ENCODE peak calls at places on chromosomes 13 and 19, in seven cellular contexts. One of them, this sample, is unnamed.
A peak's percentile ranks its signal among the peaks of the same experiment; 100 is the strongest.

GRCh38 chr13:45219123-45219891 is 18.5 kb upstream of the KCTD4 start:
- DNase-seq in T47D: no peak
- DNase-seq in SK-N-SH: no peak
- DNase-seq in HCT116: no peak
- DNase-seq in H1: no peak
- DNase-seq in K562: no peak
- DNase-seq in HepG2: peak; percentile 65
- DNase-seq in this sample: no peak

GRCh38 chr13:24220086-24220703 is 59.7 kb downstream of the SPATA13 start:
- DNase-seq in T47D: peak; percentile 47
- DNase-seq in SK-N-SH: peak; percentile 77
- DNase-seq in HCT116: peak; percentile 70
- DNase-seq in H1: no peak
- DNase-seq in K562: peak; percentile 38
- DNase-seq in HepG2: peak; percentile 75
- DNase-seq in this sample: no peak

GRCh38 chr19:15640294-15640903 is at the start of gene CYP4F3:
- DNase-seq in T47D: no peak
- DNase-seq in SK-N-SH: peak; percentile 24
- DNase-seq in HCT116: peak; percentile 80
- DNase-seq in H1: no peak
- DNase-seq in K562: peak; percentile 86
- DNase-seq in HepG2: peak; percentile 81
- DNase-seq in this sample: no peak

GRCh38 chr19:12513531-12514061 is 29.0 kb upstream of the ZNF709 start:
- DNase-seq in T47D: no peak
- DNase-seq in SK-N-SH: peak; percentile 55
- DNase-seq in HCT116: no peak
- DNase-seq in H1: peak; percentile 21
- DNase-seq in K562: no peak
- DNase-seq in HepG2: no peak
- DNase-seq in this sample: no peak

GRCh38 chr19:3766520-3766919 is 4.0 kb downstream of the MRPL54 start:
- DNase-seq in T47D: no peak
- DNase-seq in SK-N-SH: no peak
- DNase-seq in HCT116: no peak
- DNase-seq in H1: no peak
- DNase-seq in K562: no peak
- DNase-seq in HepG2: no peak
- DNase-seq in this sample: no peak

GRCh38 chr13:66927562-66927961 is 302.6 kb downstream of the PCDH9 start:
- DNase-seq in T47D: no peak
- DNase-seq in SK-N-SH: no peak
- DNase-seq in HCT116: no peak
- DNase-seq in H1: no peak
- DNase-seq in K562: no peak
- DNase-seq in HepG2: no peak
- DNase-seq in this sample: no peak

GRCh38 chr13:23902975-23903905 is 5.9 kb upstream of the C1QTNF9B start:
- DNase-seq in T47D: no peak
- DNase-seq in SK-N-SH: peak; percentile 45
- DNase-seq in HCT116: no peak
- DNase-seq in H1: no peak
- DNase-seq in K562: no peak
- DNase-seq in HepG2: no peak
- DNase-seq in this sample: no peak

GRCh38 chr13:39038569-39038898 is 278 bp downstream of the NHLRC3 start:
- DNase-seq in T47D: no peak
- DNase-seq in SK-N-SH: no peak
- DNase-seq in HCT116: no peak
- DNase-seq in H1: no peak
- DNase-seq in K562: no peak
- DNase-seq in HepG2: peak; percentile 17
- DNase-seq in this sample: no peak

GRCh38 chr19:38834590-38834989 is 3.0 kb upstream of the ECH1 start:
- DNase-seq in T47D: no peak
- DNase-seq in SK-N-SH: no peak
- DNase-seq in HCT116: no peak
- DNase-seq in H1: no peak
- DNase-seq in K562: no peak
- DNase-seq in HepG2: no peak
- DNase-seq in this sample: no peak

GRCh38 chr13:79283742-79284141 is 122.3 kb downstream of the RBM26 start:
- DNase-seq in T47D: no peak
- DNase-seq in SK-N-SH: no peak
- DNase-seq in HCT116: no peak
- DNase-seq in H1: no peak
- DNase-seq in K562: no peak
- DNase-seq in HepG2: no peak
- DNase-seq in this sample: no peak

GRCh38 chr19:13083627-13084026 is 19.0 kb downstream of the LYL1 start:
- DNase-seq in T47D: no peak
- DNase-seq in SK-N-SH: no peak
- DNase-seq in HCT116: no peak
- DNase-seq in H1: no peak
- DNase-seq in K562: no peak
- DNase-seq in HepG2: no peak
- DNase-seq in this sample: no peak

DNA sequence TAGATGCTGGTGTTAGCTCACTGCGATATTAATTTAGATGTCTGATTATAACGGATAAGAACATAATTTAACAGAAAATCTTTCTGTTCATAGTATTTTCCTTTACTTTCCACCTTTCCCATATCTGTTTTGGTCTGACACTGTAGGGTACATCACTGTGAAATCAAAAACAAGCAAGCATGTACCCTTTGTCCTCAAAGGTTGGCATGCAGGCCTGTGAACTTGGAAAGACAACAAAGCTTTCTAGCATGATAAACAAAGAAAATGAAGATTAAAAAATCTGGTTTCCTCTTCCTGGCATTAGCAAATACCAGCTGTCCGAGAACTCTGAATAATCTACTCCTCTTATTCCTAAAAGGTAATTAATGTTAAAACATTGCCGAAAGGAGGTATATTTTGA is 31.6 kb downstream of the THSD1 start:
- DNase-seq in T47D: no peak
- DNase-seq in SK-N-SH: no peak
- DNase-seq in HCT116: no peak
- DNase-seq in H1: no peak
- DNase-seq in K562: no peak
- DNase-seq in HepG2: no peak
- DNase-seq in this sample: no peak
- TF ChIP-seq JUND in T47D: no peak
- TF ChIP-seq JUND in SK-N-SH: no peak
- TF ChIP-seq JUND in HCT116: no peak
- TF ChIP-seq JUND in H1: no peak
- TF ChIP-seq JUND in K562: no peak
- TF ChIP-seq JUND in HepG2: no peak
- TF ChIP-seq JUND in this sample: no peak

GRCh38 chr19:36605101-36605838 is at the start of gene ZNF382:
- DNase-seq in T47D: peak; percentile 80
- DNase-seq in SK-N-SH: peak; percentile 99
- DNase-seq in HCT116: no peak
- DNase-seq in H1: no peak
- DNase-seq in K562: no peak
- DNase-seq in HepG2: peak; percentile 63
- DNase-seq in this sample: peak; percentile 17
- TF ChIP-seq JUND in T47D: no peak
- TF ChIP-seq JUND in SK-N-SH: no peak
- TF ChIP-seq JUND in HCT116: no peak
- TF ChIP-seq JUND in H1: no peak
- TF ChIP-seq JUND in K562: no peak
- TF ChIP-seq JUND in HepG2: no peak
- TF ChIP-seq JUND in this sample: no peak

GRCh38 chr19:28932446-28932845 is 280.5 kb downstream of the UQCRFS1 start:
- DNase-seq in T47D: no peak
- DNase-seq in SK-N-SH: no peak
- DNase-seq in HCT116: no peak
- DNase-seq in H1: no peak
- DNase-seq in K562: no peak
- DNase-seq in HepG2: no peak
- DNase-seq in this sample: no peak

GRCh38 chr19:28934626-28935025 is 278.3 kb downstream of the UQCRFS1 start:
- DNase-seq in T47D: no peak
- DNase-seq in SK-N-SH: no peak
- DNase-seq in HCT116: no peak
- DNase-seq in H1: no peak
- DNase-seq in K562: no peak
- DNase-seq in HepG2: no peak
- DNase-seq in this sample: no peak

GRCh38 chr19:28929026-28929425 is 283.9 kb downstream of the UQCRFS1 start:
- DNase-seq in T47D: no peak
- DNase-seq in SK-N-SH: no peak
- DNase-seq in HCT116: no peak
- DNase-seq in H1: no peak
- DNase-seq in K562: no peak
- DNase-seq in HepG2: no peak
- DNase-seq in this sample: no peak
- TF ChIP-seq JUND in T47D: no peak
- TF ChIP-seq JUND in SK-N-SH: no peak
- TF ChIP-seq JUND in HCT116: no peak
- TF ChIP-seq JUND in H1: no peak
- TF ChIP-seq JUND in K562: no peak
- TF ChIP-seq JUND in HepG2: no peak
- TF ChIP-seq JUND in this sample: no peak

DNA sequence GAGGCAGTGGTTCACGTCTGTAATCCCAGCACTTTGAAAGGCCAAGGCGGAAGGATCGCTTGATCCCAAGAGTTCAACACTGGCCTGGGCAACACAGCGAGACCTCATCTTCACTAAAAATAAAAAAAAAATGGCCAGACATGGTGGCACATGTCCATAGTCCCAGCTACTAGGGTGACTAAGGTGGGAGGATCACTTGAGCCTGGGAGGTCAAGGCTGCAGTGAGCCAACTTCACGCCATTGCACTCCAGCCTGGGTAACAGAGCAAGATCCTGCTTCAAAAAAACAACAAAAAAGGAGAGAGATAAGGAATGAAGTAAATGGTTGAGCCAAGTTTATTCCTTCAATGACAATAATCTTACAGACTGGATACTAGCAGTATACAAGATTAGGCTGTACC is 21.3 kb downstream of the TBC1D4 start:
- DNase-seq in T47D: no peak
- DNase-seq in SK-N-SH: no peak
- DNase-seq in HCT116: no peak
- DNase-seq in H1: no peak
- DNase-seq in K562: no peak
- DNase-seq in HepG2: no peak
- DNase-seq in this sample: no peak
- TF ChIP-seq JUND in T47D: no peak
- TF ChIP-seq JUND in SK-N-SH: no peak
- TF ChIP-seq JUND in HCT116: no peak
- TF ChIP-seq JUND in H1: no peak
- TF ChIP-seq JUND in K562: no peak
- TF ChIP-seq JUND in HepG2: no peak
- TF ChIP-seq JUND in this sample: no peak

GRCh38 chr19:50022823-50023222 is 2.3 kb downstream of the VRK3 start:
- DNase-seq in T47D: no peak
- DNase-seq in SK-N-SH: no peak
- DNase-seq in HCT116: no peak
- DNase-seq in H1: no peak
- DNase-seq in K562: no peak
- DNase-seq in HepG2: peak; percentile 60
- DNase-seq in this sample: no peak

GRCh38 chr19:50016225-50016807 is 8.9 kb downstream of the VRK3 start:
- DNase-seq in T47D: no peak
- DNase-seq in SK-N-SH: no peak
- DNase-seq in HCT116: no peak
- DNase-seq in H1: no peak
- DNase-seq in K562: peak; percentile 73
- DNase-seq in HepG2: no peak
- DNase-seq in this sample: no peak

GRCh38 chr19:50024719-50025021 is 502 bp downstream of the VRK3 start:
- DNase-seq in T47D: no peak
- DNase-seq in SK-N-SH: no peak
- DNase-seq in HCT116: no peak
- DNase-seq in H1: no peak
- DNase-seq in K562: no peak
- DNase-seq in HepG2: no peak
- DNase-seq in this sample: no peak

GRCh38 chr19:50025022-50025793 is at the start of gene VRK3:
- DNase-seq in T47D: peak; percentile 88
- DNase-seq in SK-N-SH: peak; percentile 96
- DNase-seq in HCT116: peak; percentile 100
- DNase-seq in H1: peak; percentile 98
- DNase-seq in K562: peak; percentile 96
- DNase-seq in HepG2: peak; percentile 100
- DNase-seq in this sample: peak; percentile 100

DNA sequence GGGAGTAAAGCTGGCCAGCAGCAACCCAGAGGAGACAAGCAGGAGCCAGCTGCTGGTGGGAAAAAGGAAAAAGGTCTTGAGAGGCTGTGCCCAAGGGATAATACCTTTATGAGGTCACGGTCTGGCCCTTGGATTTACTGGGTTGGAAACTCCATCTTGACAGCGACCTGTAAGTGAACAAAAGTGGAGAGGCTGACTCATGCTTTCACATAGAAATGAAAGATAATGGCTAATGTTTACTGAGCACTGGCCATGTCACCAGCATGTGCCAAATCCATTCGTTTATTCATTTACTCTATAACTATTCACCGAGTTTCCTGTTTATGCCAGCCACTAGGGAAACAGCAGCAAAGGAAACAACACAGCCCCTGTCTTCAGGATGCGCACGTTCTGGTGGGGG is 4.7 kb downstream of the VRK3 start:
- DNase-seq in T47D: no peak
- DNase-seq in SK-N-SH: no peak
- DNase-seq in HCT116: no peak
- DNase-seq in H1: no peak
- DNase-seq in K562: no peak
- DNase-seq in HepG2: no peak
- DNase-seq in this sample: no peak
- TF ChIP-seq JUND in T47D: no peak
- TF ChIP-seq JUND in SK-N-SH: no peak
- TF ChIP-seq JUND in HCT116: no peak
- TF ChIP-seq JUND in H1: no peak
- TF ChIP-seq JUND in K562: peak; percentile 29
- TF ChIP-seq JUND in HepG2: no peak
- TF ChIP-seq JUND in this sample: no peak

GRCh38 chr19:48393196-48393558 is 291 bp upstream of the GRIN2D start:
- DNase-seq in T47D: no peak
- DNase-seq in SK-N-SH: no peak
- DNase-seq in HCT116: no peak
- DNase-seq in H1: no peak
- DNase-seq in K562: no peak
- DNase-seq in HepG2: no peak
- DNase-seq in this sample: no peak
- TF ChIP-seq JUND in T47D: no peak
- TF ChIP-seq JUND in SK-N-SH: no peak
- TF ChIP-seq JUND in HCT116: no peak
- TF ChIP-seq JUND in H1: no peak
- TF ChIP-seq JUND in K562: no peak
- TF ChIP-seq JUND in HepG2: no peak
- TF ChIP-seq JUND in this sample: no peak

DNA sequence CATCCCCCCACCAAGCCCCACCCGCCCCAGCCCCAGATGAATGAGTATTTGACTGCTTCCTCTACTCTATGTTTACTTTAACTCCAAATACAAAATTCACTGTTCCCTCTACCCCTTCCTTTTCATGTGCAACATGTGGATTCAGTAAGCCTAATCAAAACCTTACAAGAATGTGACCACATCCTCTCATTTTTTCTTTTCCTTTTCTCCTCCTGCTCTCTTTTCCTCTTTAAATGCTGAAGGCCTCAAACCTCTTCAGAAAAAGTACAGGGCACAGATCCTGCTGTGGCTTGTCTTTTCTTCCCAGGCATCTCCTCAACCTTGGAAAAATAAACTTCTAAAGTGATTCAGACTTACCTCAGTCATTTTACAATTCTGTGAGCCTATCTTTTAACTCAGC is 119.0 kb downstream of the MYCBP2 start:
- DNase-seq in T47D: no peak
- DNase-seq in SK-N-SH: no peak
- DNase-seq in HCT116: no peak
- DNase-seq in H1: no peak
- DNase-seq in K562: no peak
- DNase-seq in HepG2: no peak
- DNase-seq in this sample: no peak
- TF ChIP-seq JUND in T47D: no peak
- TF ChIP-seq JUND in SK-N-SH: no peak
- TF ChIP-seq JUND in HCT116: no peak
- TF ChIP-seq JUND in H1: no peak
- TF ChIP-seq JUND in K562: no peak
- TF ChIP-seq JUND in HepG2: no peak
- TF ChIP-seq JUND in this sample: no peak

This sample was measured in GM12878.